ENCODE peak calls at places on chromosomes 12 and 14, in four cellular contexts. L is uterus; T is CD4-positive, alpha-beta T cell; W is naive thymus-derived CD4-positive, alpha-beta T cell. S is an unnamed sample.

GRCh38 chr12:41521872-41522379 is 333.8 kb downstream of the PDZRN4 start:
- DNase-seq in L (no peak), T (no peak), W (no peak), S (no peak)

GRCh38 chr14:35252485-35252884 is 39.7 kb upstream of the PSMA6 start:
- DNase-seq in L (no peak), T (no peak), W (no peak), S (no peak)

GRCh38 chr12:79766705-79767464 is 76.1 kb upstream of the PAWR start:
- DNase-seq in L (no peak), T (no peak), W (no peak), S (no peak)

GRCh38 chr14:102363182-102363952 is 626 bp downstream of the TECPR2 start:
- DNase-seq in L (no peak), T (peak; percentile 39), W (peak; percentile 21), S (no peak)

GRCh38 chr12:115440438-115440837 is 756.5 kb upstream of the TBX3 start:
- DNase-seq in L (peak; percentile 24), T (no peak), W (no peak), S (no peak)

GRCh38 chr14:77457115-77457521 is 283 bp downstream of the VIPAS39 start:
- DNase-seq in L (peak; percentile 13), T (no peak), W (no peak), S (no peak)

GRCh38 chr12:3244219-3244750 is 167.1 kb downstream of the TSPAN9 start:
- DNase-seq in L (no peak), T (no peak), W (no peak), S (no peak)

GRCh38 chr12:51891843-51892242 is 3.9 kb downstream of the ANKRD33 start:
- DNase-seq in L (no peak), T (no peak), W (no peak), S (no peak)

GRCh38 chr12:89016970-89017778 is 335.1 kb downstream of the DUSP6 start:
- DNase-seq in L (peak; percentile 47), T (no peak), W (peak; percentile 36), S (peak; percentile 59)

GRCh38 chr12:20314325-20314724 is 54.0 kb upstream of the PDE3A start:
- DNase-seq in L (no peak), T (no peak), W (no peak), S (no peak)

GRCh38 chr14:61151276-61151675 is 129.9 kb downstream of the TMEM30B start:
- DNase-seq in L (no peak), T (no peak), W (no peak), S (no peak)

GRCh38 chr12:97594236-97594635 is 131.6 kb downstream of the RMST start:
- DNase-seq in L (no peak), T (no peak), W (no peak), S (no peak)

GRCh38 chr14:76920572-76921175 is 94.5 kb downstream of the LRRC74A start:
- DNase-seq in L (no peak), T (no peak), W (no peak), S (no peak)

GRCh38 chr12:60266381-60266852 is 670.6 kb downstream of the SLC16A7 start:
- DNase-seq in L (no peak), T (no peak), W (no peak), S (no peak)

GRCh38 chr14:57319636-57320035 is 50.9 kb downstream of the AP5M1 start:
- DNase-seq in L (no peak), T (no peak), W (no peak), S (no peak)

GRCh38 chr14:81517798-81518398 is 15.8 kb downstream of the SEL1L start:
- DNase-seq in L (peak; percentile 40), T (no peak), W (no peak), S (no peak)

GRCh38 chr14:72544615-72545387 is 349.1 kb downstream of the DPF3 start:
- DNase-seq in L (no peak), T (no peak), W (no peak), S (no peak)

GRCh38 chr12:40146800-40147797 is 41.2 kb upstream of the SLC2A13 start:
- DNase-seq in L (no peak), T (no peak), W (peak; percentile 9), S (no peak)

GRCh38 chr14:50551877-50552276 is 8.1 kb upstream of the ATL1 start:
- DNase-seq in L (no peak), T (no peak), W (no peak), S (no peak)

GRCh38 chr12:19155981-19156734 is 26.6 kb downstream of the PLEKHA5 start:
- DNase-seq in L (no peak), T (no peak), W (no peak), S (no peak)

GRCh38 chr12:121767525-121768016 is 25.9 kb downstream of the RHOF start:
- DNase-seq in L (peak; percentile 49), T (no peak), W (no peak), S (no peak)

GRCh38 chr12:50271724-50272247 is 11.5 kb downstream of the LIMA1 start:
- DNase-seq in L (no peak), T (no peak), W (no peak), S (no peak)

GRCh38 chr12:26226119-26226518 is 30.7 kb downstream of the SSPN start:
- DNase-seq in L (no peak), T (no peak), W (no peak), S (no peak)

GRCh38 chr14:104221636-104222375 is 83.4 kb downstream of the KIF26A start:
- DNase-seq in L (no peak), T (no peak), W (no peak), S (no peak)

GRCh38 chr12:123026094-123026853 is 45.8 kb downstream of the ARL6IP4 start:
- DNase-seq in L (no peak), T (no peak), W (no peak), S (no peak)